ENCODE peak calls at places on chromosomes 4 and X, in ten cellular contexts. M is NCI-H82; O is amniotic stem cell; H is anterior cingulate cortex; V is kidney tubule cell; N is activated naive CD4-positive, alpha-beta T cell treated with anti-CD3 and anti-CD28 coated beads for 36 hours; D is stomach; A is LNCaP clone FGC; S is Jurkat, Clone E6-1; W is hepatocyte. C is an unnamed sample.

GRCh38 chr4:4361883-4362282 is 25.0 kb upstream of the NSG1 start:
- DNase-seq in V (no peak), O (no peak), M (no peak), S (peak; percentile 69), D (no peak), H (no peak), A (no peak), N (no peak), W (no peak), C (no peak)

GRCh38 chr4:140094701-140095420 is 59.1 kb downstream of the MAML3 start:
- DNase-seq in W (peak; percentile 38), A (peak; percentile 50), M (no peak), S (no peak), O (no peak), D (peak; percentile 75), H (peak; percentile 12), N (peak; percentile 88), V (no peak), C (no peak)

GRCh38 chr4:105280338-105280809 is 133.7 kb downstream of the TET2 start:
- DNase-seq in A (no peak), H (no peak), D (no peak), M (no peak), O (peak; percentile 77), N (no peak), S (no peak), W (no peak), V (peak; percentile 77), C (peak; percentile 24)

GRCh38 chrX:31590581-31591113 is 518.8 kb upstream of the FTHL17 start:
- DNase-seq in S (no peak), A (no peak), O (no peak), M (no peak), W (no peak), N (no peak), D (no peak), V (peak; percentile 37), H (no peak), C (peak; percentile 4)

GRCh38 chr4:61374612-61374920 is 174.4 kb downstream of the ADGRL3 start:
- DNase-seq in W (no peak), N (no peak), S (no peak), V (no peak), H (no peak), D (no peak), O (no peak), A (no peak), M (no peak), C (no peak)

GRCh38 chrX:119640621-119641020 is 34.4 kb upstream of the NKRF start:
- DNase-seq in O (no peak), D (no peak), V (no peak), H (no peak), A (no peak), W (no peak), N (no peak), S (no peak), M (no peak), C (no peak)

GRCh38 chrX:106912864-106913263 is 7.3 kb upstream of the CLDN2 start:
- DNase-seq in V (no peak), N (no peak), A (no peak), D (no peak), W (no peak), M (no peak), H (no peak), O (no peak), S (no peak), C (no peak)

GRCh38 chr4:15513545-15513944 is 43.9 kb downstream of the CC2D2A start:
- DNase-seq in S (no peak), O (no peak), A (no peak), D (no peak), N (no peak), V (no peak), W (no peak), H (no peak), M (peak; percentile 43), C (no peak)

GRCh38 chr4:176191974-176192373 is 3.4 kb downstream of the SPATA4 start:
- DNase-seq in A (no peak), V (peak; percentile 56), W (no peak), N (no peak), D (no peak), M (peak; percentile 68), O (no peak), S (no peak), H (no peak), C (peak; percentile 9)

GRCh38 chrX:105483011-105483410 is 262.5 kb upstream of the TEX13A start:
- DNase-seq in A (no peak), W (no peak), H (no peak), M (no peak), O (no peak), D (no peak), V (peak; percentile 41), S (no peak), N (no peak), C (peak; percentile 1)

C was measured in hepatic stellate cell.